ENCODE peak calls at places on chromosome 21, in four cellular contexts. E is heart right ventricle, M is BJ, H is astrocyte of the spinal cord. D is an unnamed sample.
A peak's percentile ranks its signal among the peaks of the same experiment; 100 is the strongest.

GRCh38 chr21:44263221-44263671 is 1.5 kb upstream of the DNMT3L start:
- DNase-seq in E (no peak), M (no peak), H (no peak), D (no peak)

GRCh38 chr21:42150458-42151085 is 68.4 kb upstream of the ABCG1 start:
- DNase-seq in E (no peak), M (no peak), H (no peak), D (no peak)

GRCh38 chr21:33541105-33541711 is 709 bp downstream of the GART start:
- DNase-seq in E (no peak), M (no peak), H (peak; percentile 29), D (no peak)

GRCh38 chr21:42227909-42228708 is 9.2 kb downstream of the ABCG1 start:
- DNase-seq in E (peak; percentile 90), M (peak; percentile 1), H (peak; percentile 75), D (peak; percentile 90)

GRCh38 chr21:42847051-42847707 is 32.2 kb downstream of the WDR4 start:
- DNase-seq in E (no peak), M (no peak), H (no peak), D (no peak)

GRCh38 chr21:32285476-32285875 is 6.6 kb upstream of the MIS18A start:
- DNase-seq in E (no peak), M (no peak), H (no peak), D (no peak)

GRCh38 chr21:21439761-21440160 is 441.6 kb downstream of the NCAM2 start:
- DNase-seq in E (no peak), M (no peak), H (no peak), D (no peak)

GRCh38 chr21:32360401-32360981 is 32.3 kb downstream of the URB1 start:
- DNase-seq in E (no peak), M (no peak), H (no peak), D (no peak)

GRCh38 chr21:30206551-30207251 is 9.2 kb downstream of the CLDN8 start:
- DNase-seq in E (no peak), M (no peak), H (peak; percentile 5), D (no peak)

GRCh38 chr21:44085491-44086321 is 21.5 kb upstream of the PWP2 start:
- DNase-seq in E (no peak), M (no peak), H (no peak), D (no peak)

GRCh38 chr21:24514081-24514733 is 1093.1 kb downstream of the MRPL39 start:
- DNase-seq in E (no peak), M (no peak), H (peak; percentile 9), D (no peak)

GRCh38 chr21:33078907-33079582 is 9.1 kb downstream of the OLIG1 start:
- DNase-seq in E (no peak), M (no peak), H (peak; percentile 69), D (peak; percentile 89)

GRCh38 chr21:42758721-42759593 is 105.5 kb downstream of the PDE9A start:
- DNase-seq in E (no peak), M (no peak), H (no peak), D (no peak)

GRCh38 chr21:37346841-37347430 is 19.6 kb upstream of the DYRK1A start:
- DNase-seq in E (no peak), M (no peak), H (no peak), D (no peak)

GRCh38 chr21:44868707-44869106 is 4.8 kb downstream of the PTTG1IP start:
- DNase-seq in E (peak; percentile 2), M (no peak), H (no peak), D (no peak)

GRCh38 chr21:42040411-42041180 is 30.4 kb upstream of the ZBTB21 start:
- DNase-seq in E (no peak), M (peak; percentile 98), H (peak; percentile 99), D (no peak)

GRCh38 chr21:44983421-44984206 is 43.8 kb downstream of the SLX9 start:
- DNase-seq in E (peak; percentile 8), M (no peak), H (no peak), D (no peak)

GRCh38 chr21:24369278-24369677 is 1238.0 kb downstream of the MRPL39 start:
- DNase-seq in E (no peak), M (no peak), H (no peak), D (no peak)

GRCh38 chr21:30831194-30831765 is 1.7 kb upstream of the KRTAP7-1 start:
- DNase-seq in E (no peak), M (no peak), H (no peak), D (peak; percentile 17)

GRCh38 chr21:41584603-41585176 is 76.7 kb upstream of the TMPRSS2 start:
- DNase-seq in E (no peak), M (no peak), H (no peak), D (no peak)

GRCh38 chr21:43304206-43304605 is 122.7 kb downstream of the SIK1 start:
- DNase-seq in E (no peak), M (no peak), H (no peak), D (no peak)

DNA sequence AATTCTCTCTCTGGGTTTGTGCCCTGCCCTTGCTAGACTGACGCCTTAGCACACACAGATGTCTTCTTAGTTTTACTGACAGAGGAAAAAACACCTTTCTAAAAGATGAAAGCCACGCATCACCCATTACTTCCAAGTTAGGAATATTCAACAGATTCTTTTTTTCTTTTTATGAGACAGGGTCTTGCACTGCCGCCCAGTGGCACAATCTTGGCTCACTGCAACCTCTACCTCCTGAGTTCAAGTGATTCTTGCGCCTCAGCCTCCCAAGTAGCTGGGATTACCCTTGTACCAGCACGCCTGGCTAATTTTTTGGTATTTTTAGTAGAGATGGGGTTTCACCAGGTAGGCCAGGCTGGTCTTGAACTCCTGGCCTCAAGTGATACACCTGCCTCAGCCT is 169.2 kb downstream of the APP start:
- DNase-seq in E (no peak), M (no peak), H (no peak), D (no peak)
- TF ChIP-seq CTCF in E (no peak), M (no peak), H (no peak), D (no peak)

DNA sequence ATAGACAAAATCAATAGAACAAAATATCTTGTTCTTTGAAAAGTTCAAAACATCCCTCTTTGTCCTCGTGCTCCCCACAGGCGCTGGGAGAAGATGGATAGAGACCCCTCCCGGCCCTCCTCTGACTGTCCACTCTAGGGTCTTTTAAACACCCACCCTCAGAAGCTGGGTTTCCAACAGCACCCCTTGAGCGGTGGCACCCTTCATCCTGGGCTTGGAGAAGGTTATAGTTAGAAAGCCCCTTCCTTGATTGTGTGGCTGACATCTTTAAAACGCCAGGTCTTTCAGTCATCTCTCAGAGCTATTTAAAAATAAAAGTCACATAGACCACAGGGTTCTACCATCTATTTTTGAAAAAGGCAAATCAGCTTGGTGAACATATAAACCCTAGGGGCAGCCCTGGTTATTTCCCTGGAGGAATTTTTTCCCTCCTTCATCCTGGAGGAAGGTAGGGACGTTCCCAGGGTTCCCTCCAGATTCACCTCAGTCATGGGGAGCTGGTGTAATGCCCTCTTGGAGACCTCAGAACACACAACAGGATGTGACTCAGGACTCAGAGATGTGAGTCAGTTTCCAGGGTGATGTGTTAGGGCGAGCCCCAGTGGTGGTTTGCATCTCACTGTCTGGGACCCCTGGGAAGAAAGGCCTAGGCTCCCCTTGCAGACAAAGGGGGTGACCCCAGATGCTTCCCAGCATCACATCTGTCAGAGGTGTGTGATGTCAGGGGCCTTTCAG is 138.5 kb downstream of the CLIC6 start:
- DNase-seq in E (no peak), M (peak; percentile 70), H (peak; percentile 96), D (peak; percentile 62)
- TF ChIP-seq CTCF in E (no peak), M (no peak), H (no peak), D (no peak)

DNA sequence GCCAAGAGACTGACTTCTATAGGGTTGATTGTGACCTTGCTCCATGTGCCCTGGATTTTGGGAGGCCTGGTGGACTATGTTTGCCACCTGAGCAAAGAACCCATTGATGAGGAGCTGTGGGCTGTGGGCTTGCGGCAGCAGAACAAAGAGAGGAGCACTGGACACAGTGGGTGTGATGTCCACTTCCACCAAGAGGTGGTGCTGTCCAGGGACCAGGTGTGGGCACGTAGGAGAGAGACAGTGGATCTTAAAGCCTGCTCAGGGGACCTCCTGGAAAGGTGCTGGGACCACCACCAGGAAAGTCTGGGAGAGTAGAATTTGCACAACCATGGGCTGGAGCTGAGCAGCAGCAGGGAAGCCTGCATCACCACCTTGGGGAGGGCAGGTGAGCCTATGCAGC is 106.7 kb upstream of the ETS2 start:
- DNase-seq in E (no peak), M (no peak), H (no peak), D (no peak)
- TF ChIP-seq CTCF in E (peak; percentile 19), M (peak; percentile 21), H (peak; percentile 37), D (no peak)

DNA sequence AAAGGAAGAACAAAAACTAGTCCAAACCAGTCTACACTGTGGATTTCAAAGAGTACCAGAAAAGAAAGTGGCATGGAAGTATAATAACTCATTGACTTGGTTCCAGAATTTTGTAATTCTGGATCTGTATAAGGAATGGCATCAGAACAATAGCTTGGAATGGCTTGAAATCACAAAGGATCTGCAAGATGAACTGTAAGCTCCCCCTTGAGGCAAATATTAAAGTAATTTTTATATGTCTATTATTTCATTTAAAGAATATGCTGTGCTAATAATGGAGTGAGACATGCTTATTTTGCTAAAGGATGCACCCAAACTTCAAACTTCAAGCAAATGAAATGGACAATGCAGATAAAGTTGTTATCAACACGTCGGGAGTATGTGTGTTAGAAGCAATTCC is 21.3 kb downstream of the CHODL start:
- DNase-seq in E (no peak), M (no peak), H (no peak), D (no peak)
- TF ChIP-seq CTCF in E (no peak), M (no peak), H (no peak), D (no peak)

DNA sequence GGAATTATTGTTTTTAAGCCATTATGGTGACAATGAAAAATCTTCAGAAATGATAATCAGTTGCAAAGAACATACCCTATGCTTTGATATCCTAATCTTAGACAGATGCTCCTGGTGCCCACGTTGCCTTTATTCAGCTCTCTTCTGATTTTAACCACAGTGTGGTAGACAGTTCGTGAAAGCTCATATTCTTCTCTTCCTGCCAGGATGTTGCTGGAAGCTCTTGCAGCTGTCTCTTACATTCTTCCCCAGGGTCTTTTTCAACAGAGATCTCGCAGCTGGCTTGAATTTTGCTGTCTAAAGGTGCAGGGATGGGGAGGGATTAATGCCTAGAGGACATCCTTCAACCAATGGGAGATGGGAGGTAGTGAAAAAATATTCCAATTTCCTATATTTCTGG is 150.0 kb upstream of the APP start:
- DNase-seq in E (no peak), M (no peak), H (no peak), D (no peak)
- TF ChIP-seq CTCF in E (no peak), M (no peak), H (no peak), D (no peak)

DNA sequence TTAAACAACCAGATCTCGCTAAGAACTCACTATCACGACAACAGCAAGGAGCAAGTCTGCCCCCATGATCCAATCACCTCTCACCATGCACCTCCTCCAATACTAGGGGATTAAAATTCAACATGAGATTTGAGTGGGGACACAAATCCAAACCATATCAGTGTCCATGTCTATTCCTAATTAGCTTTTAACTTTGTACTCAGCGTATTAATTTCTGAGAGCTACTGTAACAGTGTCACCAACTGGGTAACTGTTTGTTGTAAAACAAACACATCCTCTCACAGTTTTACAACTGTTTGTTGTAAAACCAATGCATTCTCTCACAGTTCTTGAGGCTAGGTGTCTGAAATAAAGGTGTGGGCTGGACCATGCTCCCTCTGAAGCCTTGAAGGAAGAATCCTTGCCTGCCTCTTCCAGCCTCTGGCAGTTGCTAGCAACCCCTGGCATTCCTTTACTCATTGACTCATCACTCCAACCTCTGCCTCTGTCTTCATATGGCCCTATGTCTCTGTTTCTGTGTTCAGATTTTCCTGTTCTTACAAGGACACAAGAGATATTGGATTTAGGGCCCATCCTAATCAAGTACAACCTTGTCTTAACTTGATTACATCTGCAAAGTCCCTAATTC is 121.2 kb downstream of the LTN1 start:
- DNase-seq in E (no peak), M (no peak), H (no peak), D (no peak)
- TF ChIP-seq CTCF in E (no peak), M (no peak), H (no peak), D (no peak)

D was measured in GM10248.